ENCODE peak calls at places on chromosomes 2 and 18, in four cellular contexts. N, K, Y and O are unnamed samples.

GRCh38 chr2:38601463-38602135 is 1.1 kb downstream of the HNRNPLL start:
- DNase-seq in N (peak), Y (peak), K (no peak), O (no peak)

GRCh38 chr18:35282353-35282752 is 7.7 kb downstream of the ZSCAN30 start:
- DNase-seq in K (no peak), N (no peak), Y (no peak), O (no peak)

GRCh38 chr2:225999692-226000091 is 600.2 kb downstream of the NYAP2 start:
- DNase-seq in Y (no peak), K (no peak), N (no peak), O (no peak)

GRCh38 chr2:224584768-224585204 is 377 bp downstream of the CUL3 start:
- DNase-seq in K (no peak), Y (peak), N (peak), O (peak)

GRCh38 chr2:234444888-234445287 is 52.0 kb downstream of the ARL4C start:
- DNase-seq in N (no peak), K (no peak), Y (no peak), O (no peak)

GRCh38 chr2:61775956-61776570 is 77.8 kb downstream of the FAM161A start:
- DNase-seq in Y (no peak), K (no peak), N (no peak), O (no peak)

GRCh38 chr18:57728941-57729511 is 74.1 kb downstream of the ATP8B1 start:
- DNase-seq in K (no peak), N (no peak), Y (no peak), O (no peak)

GRCh38 chr2:63792523-63792922 is 49.2 kb upstream of the UGP2 start:
- DNase-seq in Y (no peak), K (no peak), N (no peak), O (no peak)

GRCh38 chr18:34999734-35000397 is 41.3 kb upstream of the MAPRE2 start:
- DNase-seq in K (no peak), Y (no peak), N (no peak), O (no peak)

GRCh38 chr2:20626698-20627471 is 24.0 kb downstream of the HS1BP3 start:
- DNase-seq in N (no peak), K (no peak), Y (no peak), O (no peak)

GRCh38 chr2:23426284-23426905 is 41.4 kb downstream of the KLHL29 start:
- DNase-seq in Y (no peak), N (no peak), K (peak), O (no peak)

GRCh38 chr2:58203018-58203417 is 38.1 kb downstream of the FANCL start:
- DNase-seq in Y (no peak), N (no peak), K (no peak), O (no peak)

GRCh38 chr2:28582595-28582994 is 86.7 kb downstream of the PLB1 start:
- DNase-seq in N (no peak), Y (no peak), K (no peak), O (no peak)

GRCh38 chr2:191565647-191566198 is 112.2 kb upstream of the NABP1 start:
- DNase-seq in N (no peak), K (no peak), Y (peak), O (no peak)

GRCh38 chr18:3526421-3527354 is 76.7 kb downstream of the TGIF1 start:
- DNase-seq in K (no peak), Y (peak), N (peak), O (no peak)

GRCh38 chr2:55120634-55121359 is 70.5 kb upstream of the RTN4 start:
- DNase-seq in Y (peak), N (no peak), K (no peak), O (no peak)

GRCh38 chr2:70921839-70922590 is 13.7 kb upstream of the ATP6V1B1 start:
- DNase-seq in Y (no peak), N (no peak), K (peak), O (no peak)

GRCh38 chr2:44964704-44965343 is 23.3 kb downstream of the SIX3 start:
- DNase-seq in Y (no peak), N (peak), K (peak), O (peak)
- TF ChIP-seq TEAD4 in Y (no peak), N (no peak), K (no peak), O (no peak)

DNA sequence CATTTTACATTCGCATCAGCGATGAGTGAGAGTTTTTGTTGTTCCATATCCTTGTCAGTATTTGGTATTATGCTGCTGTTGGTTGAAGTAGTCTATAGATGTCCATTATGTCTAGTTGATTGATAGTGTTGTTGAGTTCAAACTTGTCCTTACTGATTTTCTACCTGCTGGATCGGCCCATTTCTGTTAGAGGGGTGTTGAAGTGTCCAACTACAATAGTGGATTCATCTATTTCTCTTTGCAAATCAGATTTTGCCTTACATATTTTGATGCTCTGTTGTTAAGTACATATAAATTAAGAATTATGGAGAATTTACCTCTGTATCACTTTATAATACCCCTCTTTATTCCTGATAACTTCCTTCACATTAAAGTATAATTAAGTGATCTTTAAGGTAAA is 8.7 kb downstream of the SPOPL start:
- DNase-seq in K (no peak), N (no peak), Y (no peak), O (no peak)
- TF ChIP-seq TEAD4 in K (no peak), N (no peak), Y (no peak), O (no peak)

GRCh38 chr18:48036191-48036590 is 105.7 kb upstream of the SMAD2 start:
- DNase-seq in N (no peak), K (no peak), Y (no peak), O (no peak)
- TF ChIP-seq TEAD4 in N (no peak), K (no peak), Y (no peak), O (no peak)

GRCh38 chr2:133434962-133435668 is 133.1 kb downstream of the NCKAP5 start:
- DNase-seq in N (no peak), Y (no peak), K (no peak), O (no peak)

GRCh38 chr2:133442393-133442792 is 125.9 kb downstream of the NCKAP5 start:
- DNase-seq in Y (no peak), K (no peak), N (no peak), O (no peak)

GRCh38 chr2:133438026-133438425 is 130.2 kb downstream of the NCKAP5 start:
- DNase-seq in N (no peak), Y (no peak), K (no peak), O (no peak)

GRCh38 chr2:133444411-133444934 is 123.8 kb downstream of the NCKAP5 start:
- DNase-seq in Y (no peak), N (no peak), K (no peak), O (no peak)

GRCh38 chr2:133439281-133439920 is 128.9 kb downstream of the NCKAP5 start:
- DNase-seq in Y (no peak), K (no peak), N (no peak), O (no peak)
- TF ChIP-seq TEAD4 in Y (no peak), K (no peak), N (no peak), O (no peak)

DNA sequence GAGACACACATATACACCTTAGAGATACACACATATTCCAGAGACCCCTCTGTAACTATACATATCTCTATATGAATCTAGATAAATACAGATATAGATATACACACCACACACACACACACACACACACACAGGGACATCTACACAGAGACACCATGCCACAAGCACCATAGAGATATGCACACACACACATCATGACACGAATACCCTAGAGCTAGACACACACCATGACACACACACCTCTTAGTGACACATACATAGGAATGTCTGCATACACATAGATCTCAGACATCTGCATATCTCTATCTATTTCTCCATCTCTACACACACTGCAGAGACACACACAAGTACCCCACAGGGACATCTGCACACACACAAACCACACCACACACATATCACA is 270.0 kb downstream of the CYRIA start:
- DNase-seq in Y (no peak), K (no peak), N (no peak), O (no peak)
- TF ChIP-seq TEAD4 in Y (no peak), K (no peak), N (no peak), O (no peak)

DNA sequence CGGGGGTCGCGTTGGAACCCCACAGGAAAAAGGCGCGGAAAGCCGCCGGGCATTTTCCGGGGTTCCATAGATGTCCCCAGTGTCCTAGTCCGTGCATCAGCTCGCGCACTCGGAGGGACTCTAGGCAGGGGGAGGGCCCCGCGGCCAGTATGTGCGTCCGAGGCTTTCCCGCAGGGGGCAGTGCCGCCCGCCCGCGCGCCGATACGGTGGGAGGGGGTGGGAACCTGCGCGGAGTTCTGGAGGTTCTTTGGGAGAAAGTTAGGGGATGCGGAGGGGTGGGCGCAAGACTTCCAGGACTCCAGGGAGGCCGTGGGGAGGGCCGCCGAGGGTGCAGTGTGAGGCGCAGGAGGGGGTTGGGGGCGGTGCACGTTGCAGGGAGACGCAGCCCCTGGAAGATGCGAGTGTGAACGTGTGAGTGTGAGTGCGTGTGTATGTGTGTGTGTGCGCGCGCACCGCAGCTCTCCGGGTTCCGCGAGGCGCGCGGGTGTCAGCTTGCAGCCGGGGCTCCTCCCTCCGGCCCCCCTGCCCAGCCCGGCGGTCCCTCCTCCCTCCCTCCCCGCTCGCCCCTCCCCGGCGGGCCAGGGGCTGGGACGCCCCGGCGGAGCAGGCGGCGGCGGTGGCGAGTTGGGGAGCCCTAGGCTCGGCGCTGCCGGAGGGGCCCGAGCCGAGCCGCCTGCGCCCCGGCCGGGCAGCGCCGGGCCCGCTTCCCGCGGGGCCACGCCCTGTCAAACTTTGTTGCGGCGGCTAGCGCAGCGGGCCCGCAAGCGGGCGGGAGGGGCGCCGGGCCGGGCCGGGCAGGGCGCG is at the start of gene TCF7L1:
- DNase-seq in K (peak), Y (peak), N (peak), O (peak)
- TF ChIP-seq TEAD4 in K (peak), Y (no peak), N (no peak), O (no peak)